ENCODE peak calls at places on chromosomes 6 and 20, in four cellular contexts. One of them, this sample, is unnamed.

GRCh38 chr6:52994789-52995078 is 350 bp downstream of the GSTA4 start:
- DNase-seq in OCI-M1: no peak
- DNase-seq in left cardiac atrium: peak; percentile 47
- DNase-seq in putamen: no peak
- DNase-seq in this sample: no peak

GRCh38 chr6:95249176-95249575 is 328.2 kb upstream of the MANEA start:
- DNase-seq in putamen: no peak
- DNase-seq in left cardiac atrium: no peak
- DNase-seq in OCI-M1: peak; percentile 27
- DNase-seq in this sample: no peak

GRCh38 chr20:37188787-37189186 is 9.4 kb upstream of the MROH8 start:
- DNase-seq in OCI-M1: no peak
- DNase-seq in putamen: no peak
- DNase-seq in left cardiac atrium: no peak
- DNase-seq in this sample: no peak

GRCh38 chr6:90432937-90433336 is 136.3 kb upstream of the BACH2 start:
- DNase-seq in putamen: no peak
- DNase-seq in left cardiac atrium: no peak
- DNase-seq in OCI-M1: no peak
- DNase-seq in this sample: no peak

GRCh38 chr20:8492182-8492581 is 360.1 kb downstream of the PLCB1 start:
- DNase-seq in putamen: no peak
- DNase-seq in left cardiac atrium: no peak
- DNase-seq in OCI-M1: no peak
- DNase-seq in this sample: no peak

GRCh38 chr6:73461537-73462350 is at the start of gene MTO1:
- DNase-seq in left cardiac atrium: peak; percentile 94
- DNase-seq in putamen: peak; percentile 91
- DNase-seq in OCI-M1: peak; percentile 97
- DNase-seq in this sample: peak; percentile 94

GRCh38 chr20:50475879-50476292 is 34.3 kb upstream of the PTPN1 start:
- DNase-seq in left cardiac atrium: no peak
- DNase-seq in putamen: no peak
- DNase-seq in OCI-M1: no peak
- DNase-seq in this sample: no peak

GRCh38 chr6:47242483-47243386 is 67.0 kb downstream of the TNFRSF21 start:
- DNase-seq in putamen: peak; percentile 45
- DNase-seq in OCI-M1: peak; percentile 99
- DNase-seq in left cardiac atrium: peak; percentile 88
- DNase-seq in this sample: peak; percentile 92

GRCh38 chr20:7358670-7359069 is 581.6 kb downstream of the HAO1 start:
- DNase-seq in putamen: no peak
- DNase-seq in OCI-M1: no peak
- DNase-seq in left cardiac atrium: no peak
- DNase-seq in this sample: no peak

GRCh38 chr20:33894798-33895197 is 83.7 kb downstream of the CHMP4B start:
- DNase-seq in left cardiac atrium: no peak
- DNase-seq in putamen: no peak
- DNase-seq in OCI-M1: no peak
- DNase-seq in this sample: no peak

GRCh38 chr20:49344975-49345374 is 67.1 kb upstream of the ZNFX1 start:
- DNase-seq in left cardiac atrium: peak; percentile 66
- DNase-seq in OCI-M1: no peak
- DNase-seq in putamen: peak; percentile 70
- DNase-seq in this sample: peak; percentile 23

GRCh38 chr6:159679091-159680077 is 13.7 kb downstream of the SOD2 start:
- DNase-seq in OCI-M1: no peak
- DNase-seq in putamen: no peak
- DNase-seq in left cardiac atrium: no peak
- DNase-seq in this sample: no peak

GRCh38 chr20:64049060-64049886 is at the start of gene SOX18:
- DNase-seq in left cardiac atrium: peak; percentile 71
- DNase-seq in putamen: no peak
- DNase-seq in OCI-M1: peak; percentile 59
- DNase-seq in this sample: no peak

GRCh38 chr6:158047120-158047518 is 65.5 kb downstream of the SYNJ2 start:
- DNase-seq in left cardiac atrium: peak; percentile 39
- DNase-seq in OCI-M1: no peak
- DNase-seq in putamen: no peak
- DNase-seq in this sample: no peak

GRCh38 chr6:45457141-45457540 is 79.4 kb upstream of the SUPT3H start:
- DNase-seq in putamen: no peak
- DNase-seq in left cardiac atrium: no peak
- DNase-seq in OCI-M1: no peak
- DNase-seq in this sample: no peak

GRCh38 chr6:14734416-14735340 is 511.2 kb upstream of the JARID2 start:
- DNase-seq in OCI-M1: peak; percentile 98
- DNase-seq in putamen: no peak
- DNase-seq in left cardiac atrium: no peak
- DNase-seq in this sample: peak; percentile 60

GRCh38 chr6:97203343-97203742 is 79.7 kb downstream of the MMS22L start:
- DNase-seq in OCI-M1: peak; percentile 54
- DNase-seq in putamen: no peak
- DNase-seq in left cardiac atrium: no peak
- DNase-seq in this sample: no peak

GRCh38 chr20:45823949-45824835 is 2.9 kb downstream of the TNNC2 start:
- DNase-seq in left cardiac atrium: no peak
- DNase-seq in OCI-M1: peak; percentile 27
- DNase-seq in putamen: no peak
- DNase-seq in this sample: no peak

GRCh38 chr6:109695468-109695867 is 4.4 kb downstream of the FIG4 start:
- DNase-seq in OCI-M1: peak; percentile 16
- DNase-seq in left cardiac atrium: no peak
- DNase-seq in putamen: no peak
- DNase-seq in this sample: no peak

GRCh38 chr20:1943267-1944002 is 48.2 kb downstream of the SIRPA start:
- DNase-seq in OCI-M1: no peak
- DNase-seq in putamen: no peak
- DNase-seq in left cardiac atrium: peak; percentile 67
- DNase-seq in this sample: no peak

GRCh38 chr6:106974337-106974998 is at the start of gene CD24:
- DNase-seq in left cardiac atrium: no peak
- DNase-seq in OCI-M1: peak; percentile 84
- DNase-seq in putamen: no peak
- DNase-seq in this sample: no peak

GRCh38 chr20:50200482-50201104 is 10.0 kb downstream of the CEBPB start:
- DNase-seq in left cardiac atrium: no peak
- DNase-seq in OCI-M1: no peak
- DNase-seq in putamen: no peak
- DNase-seq in this sample: no peak

GRCh38 chr6:108518714-108519576 is 41.8 kb upstream of the FOXO3 start:
- DNase-seq in putamen: no peak
- DNase-seq in left cardiac atrium: no peak
- DNase-seq in OCI-M1: peak; percentile 37
- DNase-seq in this sample: no peak

GRCh38 chr20:39112196-39112743 is 150.1 kb downstream of the DHX35 start:
- DNase-seq in OCI-M1: peak; percentile 79
- DNase-seq in putamen: no peak
- DNase-seq in left cardiac atrium: peak; percentile 51
- DNase-seq in this sample: peak; percentile 3

GRCh38 chr6:164502838-164503237 is 806.6 kb downstream of the C6orf118 start:
- DNase-seq in putamen: no peak
- DNase-seq in left cardiac atrium: no peak
- DNase-seq in OCI-M1: peak; percentile 45
- DNase-seq in this sample: no peak

GRCh38 chr20:36491901-36492617 is 49.3 kb upstream of the MYL9 start:
- DNase-seq in left cardiac atrium: no peak
- DNase-seq in putamen: no peak
- DNase-seq in OCI-M1: peak; percentile 19
- DNase-seq in this sample: no peak

GRCh38 chr6:42774201-42774600 is 7.7 kb upstream of the BICRAL start:
- DNase-seq in OCI-M1: no peak
- DNase-seq in putamen: no peak
- DNase-seq in left cardiac atrium: no peak
- DNase-seq in this sample: no peak

GRCh38 chr6:143505537-143505936 is 6.0 kb downstream of the FUCA2 start:
- DNase-seq in putamen: no peak
- DNase-seq in OCI-M1: no peak
- DNase-seq in left cardiac atrium: no peak
- DNase-seq in this sample: no peak

GRCh38 chr6:106547053-106547414 is 82.3 kb downstream of the RTN4IP1 start:
- DNase-seq in putamen: no peak
- DNase-seq in left cardiac atrium: no peak
- DNase-seq in OCI-M1: no peak
- DNase-seq in this sample: no peak

GRCh38 chr6:149488815-149489214 is 4.0 kb upstream of the ZC3H12D start:
- DNase-seq in OCI-M1: no peak
- DNase-seq in putamen: no peak
- DNase-seq in left cardiac atrium: no peak
- DNase-seq in this sample: no peak

GRCh38 chr20:32359633-32360332 is 1.7 kb downstream of the ASXL1 start:
- DNase-seq in left cardiac atrium: no peak
- DNase-seq in OCI-M1: peak; percentile 65
- DNase-seq in putamen: peak; percentile 52
- DNase-seq in this sample: peak; percentile 27

GRCh38 chr6:89938014-89938413 is 43.7 kb downstream of the GJA10 start:
- DNase-seq in OCI-M1: no peak
- DNase-seq in putamen: no peak
- DNase-seq in left cardiac atrium: no peak
- DNase-seq in this sample: no peak

GRCh38 chr6:113317870-113318269 is 539.3 kb upstream of the MARCKS start:
- DNase-seq in putamen: no peak
- DNase-seq in left cardiac atrium: no peak
- DNase-seq in OCI-M1: no peak
- DNase-seq in this sample: no peak

GRCh38 chr6:149335924-149336323 is 18.4 kb downstream of the TAB2 start:
- DNase-seq in putamen: no peak
- DNase-seq in OCI-M1: no peak
- DNase-seq in left cardiac atrium: no peak
- DNase-seq in this sample: no peak

GRCh38 chr6:170100046-170100445 is 190.8 kb downstream of the DLL1 start:
- DNase-seq in putamen: no peak
- DNase-seq in OCI-M1: no peak
- DNase-seq in left cardiac atrium: no peak
- DNase-seq in this sample: no peak

GRCh38 chr6:121592955-121593665 is 157.7 kb downstream of the GJA1 start:
- DNase-seq in left cardiac atrium: no peak
- DNase-seq in putamen: no peak
- DNase-seq in OCI-M1: no peak
- DNase-seq in this sample: peak; percentile 9

GRCh38 chr6:146931214-146931613 is 273.0 kb upstream of the STXBP5 start:
- DNase-seq in OCI-M1: peak; percentile 68
- DNase-seq in putamen: no peak
- DNase-seq in left cardiac atrium: no peak
- DNase-seq in this sample: no peak

GRCh38 chr6:166954118-166954713 is 2.1 kb downstream of the RNASET2 start:
- DNase-seq in left cardiac atrium: no peak
- DNase-seq in OCI-M1: no peak
- DNase-seq in putamen: no peak
- DNase-seq in this sample: no peak

GRCh38 chr20:9912858-9913434 is 74.1 kb upstream of the PAK5 start:
- DNase-seq in OCI-M1: peak; percentile 71
- DNase-seq in putamen: no peak
- DNase-seq in left cardiac atrium: peak; percentile 31
- DNase-seq in this sample: peak; percentile 46

GRCh38 chr6:18277181-18278006 is 13.1 kb upstream of the DEK start:
- DNase-seq in left cardiac atrium: no peak
- DNase-seq in OCI-M1: no peak
- DNase-seq in putamen: no peak
- DNase-seq in this sample: no peak